ENCODE peak calls at places on chromosomes 3 and 15, in four cellular contexts. W is GM23248, V is neuronal stem cell, H is AG04450. Y is an unnamed sample.

GRCh38 chr15:41115088-41115651 is 910 bp downstream of the INO80 start:
- DNase-seq in W (peak), V (peak), H (peak), Y (no peak)

GRCh38 chr3:161559177-161559998 is 62.8 kb downstream of the OTOL1 start:
- DNase-seq in W (peak), V (peak), H (no peak), Y (peak)

GRCh38 chr3:48435223-48435595 is 4.7 kb downstream of the CCDC51 start:
- DNase-seq in W (no peak), V (no peak), H (no peak), Y (no peak)

GRCh38 chr15:55856506-55856905 is 113.6 kb upstream of the PRTG start:
- DNase-seq in W (no peak), V (no peak), H (no peak), Y (no peak)

GRCh38 chr15:38271895-38272294 is 19.3 kb downstream of the SPRED1 start:
- DNase-seq in W (no peak), V (no peak), H (no peak), Y (no peak)

GRCh38 chr3:112381673-112382542 is 49.0 kb downstream of the CD200 start:
- DNase-seq in W (no peak), V (no peak), H (no peak), Y (no peak)

GRCh38 chr3:55984631-55985030 is 483.6 kb downstream of the ERC2 start:
- DNase-seq in W (no peak), V (no peak), H (no peak), Y (no peak)

GRCh38 chr3:99851955-99852354 is 34.3 kb downstream of the CMSS1 start:
- DNase-seq in W (no peak), V (no peak), H (no peak), Y (no peak)

GRCh38 chr15:48592221-48592731 is 53.2 kb downstream of the FBN1 start:
- DNase-seq in W (peak), V (no peak), H (peak), Y (no peak)

GRCh38 chr15:92385096-92385495 is 8.6 kb upstream of the ST8SIA2 start:
- DNase-seq in W (peak), V (no peak), H (no peak), Y (no peak)

GRCh38 chr15:26260517-26261133 is 397.5 kb upstream of the ATP10A start:
- DNase-seq in W (peak), V (peak), H (no peak), Y (peak)

GRCh38 chr3:194166682-194167479 is 30.9 kb downstream of the HES1 start:
- DNase-seq in W (peak), V (no peak), H (no peak), Y (no peak)

GRCh38 chr3:127722928-127723603 is 50.3 kb downstream of the ABTB1 start:
- DNase-seq in W (peak), V (peak), H (no peak), Y (no peak)

GRCh38 chr15:101124731-101125558 is 126.9 kb downstream of the CHSY1 start:
- DNase-seq in W (peak), V (no peak), H (peak), Y (no peak)

GRCh38 chr15:55823191-55823670 is 80.3 kb upstream of the PRTG start:
- DNase-seq in W (peak), V (no peak), H (peak), Y (no peak)

GRCh38 chr3:14175383-14176037 is 2.9 kb downstream of the XPC start:
- DNase-seq in W (peak), V (no peak), H (no peak), Y (no peak)

GRCh38 chr3:4571690-4572334 is 78.7 kb downstream of the ITPR1 start:
- DNase-seq in W (peak), V (no peak), H (no peak), Y (no peak)

GRCh38 chr15:63083541-63083940 is 38.1 kb upstream of the LACTB start:
- DNase-seq in W (no peak), V (no peak), H (no peak), Y (no peak)

GRCh38 chr3:181362378-181362777 is 349.3 kb upstream of the SOX2 start:
- DNase-seq in W (no peak), V (no peak), H (no peak), Y (no peak)